ENCODE peak calls at places on chromosomes 11 and 22, in nine cellular contexts. W is NCI-H2171; B is activated CD4-positive, alpha-beta T cell treated with anti-CD3 and anti-CD28 coated beads, Interleukin-2, amount 50 U/mL, for 48 hours; V is small intestine; G is NCI-H146; I is lower lobe of right lung; T is COR-L47; S is amygdala; O is NCI-H1105 treated with DMSO at 0.1 percent for 48 hours. C is an unnamed sample.

GRCh38 chr22:40819741-40820140 is 595 bp upstream of the SLC25A17 start:
- DNase-seq in V (no peak), T (peak), B (no peak), O (peak), I (no peak), S (no peak), G (no peak), W (peak), C (no peak)

GRCh38 chr22:22666307-22667091 is 22.1 kb downstream of the GGTLC2 start:
- DNase-seq in T (no peak), S (no peak), G (peak), B (peak), O (no peak), V (peak), W (no peak), I (peak), C (peak)

GRCh38 chr22:50209893-50210292 is 9.1 kb downstream of the SELENOO start:
- DNase-seq in O (peak), B (peak), W (peak), T (no peak), V (peak), I (peak), S (peak), G (peak), C (peak)

GRCh38 chr11:58659404-58659803 is 36.9 kb downstream of the CNTF start:
- DNase-seq in W (no peak), O (no peak), V (peak), S (no peak), B (no peak), I (no peak), G (no peak), T (no peak), C (no peak)

GRCh38 chr22:50218996-50219727 is 18.4 kb downstream of the SELENOO start:
- DNase-seq in O (peak), I (peak), W (peak), V (peak), S (no peak), G (no peak), B (no peak), T (peak), C (no peak)

GRCh38 chr11:75262961-75263852 is 22.6 kb downstream of the TPBGL start:
- DNase-seq in V (no peak), T (no peak), I (peak), B (no peak), G (no peak), S (no peak), O (no peak), W (no peak), C (no peak)

GRCh38 chr11:2940930-2941821 is 12.0 kb upstream of the PHLDA2 start:
- DNase-seq in G (peak), W (no peak), O (no peak), I (no peak), T (no peak), B (no peak), V (peak), S (no peak), C (peak)

GRCh38 chr11:1682225-1682901 is 14.6 kb upstream of the KRTAP5-6 start:
- DNase-seq in B (no peak), T (no peak), S (no peak), G (no peak), V (no peak), O (no peak), W (no peak), I (peak), C (no peak)

GRCh38 chr11:111334495-111335123 is 36.3 kb downstream of the POU2AF3 start:
- DNase-seq in S (no peak), W (peak), B (no peak), I (no peak), O (peak), V (peak), G (peak), T (peak), C (no peak)